ENCODE peak calls at places on chromosomes 1 and 21, in six cellular contexts. Q is right cardiac atrium, C is heart left ventricle, M is psoas muscle, G is suprapubic skin, V is DND-41. H is an unnamed sample.

GRCh38 chr1:61220531-61220930 is 138.2 kb downstream of the NFIA start:
- DNase-seq in Q (no peak), C (no peak), M (no peak), G (no peak), V (no peak), H (no peak)

GRCh38 chr1:150555198-150555970 is 6.2 kb downstream of the ADAMTSL4 start:
- DNase-seq in Q (no peak), C (no peak), M (no peak), G (no peak), V (no peak), H (no peak)

GRCh38 chr1:218971166-218971565 is 202.5 kb upstream of the LYPLAL1 start:
- DNase-seq in Q (no peak), C (no peak), M (no peak), G (no peak), V (no peak), H (no peak)

GRCh38 chr1:225746361-225747179 is 31.1 kb upstream of the SRP9 start:
- DNase-seq in Q (peak; percentile 86), C (peak; percentile 83), M (peak; percentile 60), G (peak; percentile 82), V (no peak), H (peak; percentile 88)

GRCh38 chr1:174408142-174408541 is 39.6 kb upstream of the GPR52 start:
- DNase-seq in Q (no peak), C (no peak), M (no peak), G (no peak), V (no peak), H (no peak)

GRCh38 chr1:172185206-172185605 is 235.3 kb upstream of the C1orf105 start:
- DNase-seq in Q (no peak), C (no peak), M (no peak), G (no peak), V (no peak), H (no peak)

GRCh38 chr21:38470762-38471161 is 27.5 kb downstream of the ERG start:
- DNase-seq in Q (no peak), C (no peak), M (no peak), G (no peak), V (no peak), H (no peak)

GRCh38 chr1:9561429-9561828 is 22.2 kb downstream of the SLC25A33 start:
- DNase-seq in Q (no peak), C (no peak), M (no peak), G (no peak), V (no peak), H (no peak)

GRCh38 chr1:241275981-241276380 is 81.0 kb downstream of the RGS7 start:
- DNase-seq in Q (no peak), C (no peak), M (no peak), G (no peak), V (no peak), H (no peak)

GRCh38 chr1:205948886-205949285 is 5.6 kb upstream of the SLC26A9 start:
- DNase-seq in Q (no peak), C (no peak), M (no peak), G (no peak), V (no peak), H (no peak)

GRCh38 chr1:52098139-52098871 is 42.2 kb downstream of the BTF3L4 start:
- DNase-seq in Q (no peak), C (no peak), M (no peak), G (no peak), V (no peak), H (no peak)

GRCh38 chr1:112852276-112852675 is 103.7 kb downstream of the SLC16A1 start:
- DNase-seq in Q (no peak), C (no peak), M (no peak), G (no peak), V (no peak), H (no peak)

GRCh38 chr1:41599912-41600311 is 115.4 kb upstream of the EDN2 start:
- DNase-seq in Q (no peak), C (no peak), M (no peak), G (no peak), V (no peak), H (no peak)

GRCh38 chr21:16624468-16625102 is 888.3 kb upstream of the CXADR start:
- DNase-seq in Q (no peak), C (peak; percentile 26), M (no peak), G (no peak), V (no peak), H (no peak)

GRCh38 chr21:15195104-15195503 is 130.3 kb upstream of the NRIP1 start:
- DNase-seq in Q (no peak), C (no peak), M (no peak), G (no peak), V (no peak), H (no peak)

GRCh38 chr1:70331962-70332361 is 22.6 kb downstream of the ANKRD13C start:
- DNase-seq in Q (no peak), C (no peak), M (no peak), G (no peak), V (no peak), H (no peak)

GRCh38 chr21:37367301-37367757 is 756 bp downstream of the DYRK1A start:
- DNase-seq in Q (no peak), C (no peak), M (no peak), G (no peak), V (no peak), H (no peak)

GRCh38 chr1:23356451-23356850 is 12.4 kb upstream of the HNRNPR start:
- DNase-seq in Q (no peak), C (no peak), M (no peak), G (no peak), V (no peak), H (no peak)

GRCh38 chr1:11156958-11157357 is 32.2 kb upstream of the ANGPTL7 start:
- DNase-seq in Q (no peak), C (no peak), M (no peak), G (no peak), V (no peak), H (no peak)

GRCh38 chr1:37442139-37442538 is 32.2 kb upstream of the ZC3H12A start:
- DNase-seq in Q (no peak), C (no peak), M (no peak), G (no peak), V (no peak), H (no peak)

GRCh38 chr1:39737546-39738169 is 1.0 kb upstream of the PPIE start:
- DNase-seq in Q (no peak), C (no peak), M (no peak), G (no peak), V (no peak), H (no peak)

GRCh38 chr1:67690018-67690363 is 5.0 kb downstream of the GADD45A start:
- DNase-seq in Q (no peak), C (no peak), M (no peak), G (no peak), V (no peak), H (no peak)

GRCh38 chr1:44084998-44085675 is 33.5 kb upstream of the KLF17 start:
- DNase-seq in Q (no peak), C (no peak), M (no peak), G (no peak), V (no peak), H (no peak)

GRCh38 chr1:236426215-236426614 is 32.1 kb downstream of the EDARADD start:
- DNase-seq in Q (no peak), C (no peak), M (no peak), G (no peak), V (no peak), H (no peak)

GRCh38 chr1:39470040-39470439 is 21.4 kb upstream of the BMP8A start:
- DNase-seq in Q (no peak), C (no peak), M (no peak), G (no peak), V (no peak), H (no peak)

DNA sequence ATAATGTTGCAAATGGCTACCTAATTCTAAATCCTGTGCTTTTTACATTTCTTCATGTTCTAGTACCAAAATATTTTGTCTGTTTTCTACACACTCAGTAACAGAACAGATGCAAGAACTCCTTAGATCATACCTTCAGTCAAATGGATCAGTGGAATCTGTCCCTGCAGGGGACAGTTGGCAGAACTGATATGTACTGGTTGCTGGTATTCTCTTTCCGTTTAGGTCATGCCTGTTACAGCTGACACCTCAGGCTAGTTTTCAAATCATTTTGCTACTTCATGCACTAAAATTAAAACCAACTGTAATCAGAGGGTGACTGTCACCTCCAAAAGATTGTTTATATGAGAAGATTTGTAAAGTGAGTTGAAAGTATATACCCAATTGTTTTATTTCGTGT is 109.2 kb downstream of the TNNI3K start:
- DNase-seq in Q (no peak), C (no peak), M (no peak), G (no peak), V (no peak), H (no peak)
- H3K4me1 ChIP-seq in Q (no peaks in the 10 kb centered on the region), C (no peaks in the 10 kb centered on the region), M (no peaks in the 10 kb centered on the region), G (no peaks in the 10 kb centered on the region), V (no peaks in the 10 kb centered on the region), H (no peaks in the 10 kb centered on the region)

DNA sequence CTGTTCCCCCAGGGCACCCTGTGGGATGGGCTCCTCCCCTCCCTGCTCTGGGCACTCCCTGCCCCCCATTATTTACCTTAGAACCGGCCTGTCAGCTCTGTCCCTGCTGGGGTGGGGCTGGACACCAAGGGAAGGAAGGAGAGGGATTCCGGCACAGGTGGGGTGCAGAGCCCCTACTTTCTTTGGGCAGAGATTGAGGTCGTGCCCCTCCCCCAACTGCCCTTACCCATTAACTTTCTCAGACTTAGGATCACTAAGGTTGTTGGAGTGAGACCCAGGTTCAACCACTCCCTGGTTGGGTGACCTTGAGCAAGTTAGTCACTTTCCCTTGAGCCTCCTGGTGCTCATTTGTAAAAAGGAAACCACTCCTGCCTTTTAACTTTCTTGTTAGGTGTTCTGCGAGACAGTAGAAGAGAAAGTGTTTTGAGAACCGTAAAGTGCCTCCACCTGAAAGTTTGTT is 57.0 kb upstream of the SYNC start:
- DNase-seq in Q (no peak), C (no peak), M (no peak), G (no peak), V (no peak), H (no peak)
- H3K4me1 ChIP-seq in Q (no peaks in the 10 kb centered on the region), C (peaks cover 8% of the 10 kb centered on the region), M (peaks cover 7% of the 10 kb centered on the region), G (peaks cover 86% of the 10 kb centered on the region), V (no peaks in the 10 kb centered on the region), H (peaks cover 9% of the 10 kb centered on the region)

GRCh38 chr1:155968670-155969069 is 9.7 kb downstream of the ARHGEF2 start:
- DNase-seq in Q (peak; percentile 76), C (peak; percentile 82), M (peak; percentile 78), G (no peak), V (no peak), H (no peak)

GRCh38 chr1:155969377-155969791 is 9.0 kb downstream of the ARHGEF2 start:
- DNase-seq in Q (peak; percentile 50), C (no peak), M (peak; percentile 55), G (no peak), V (no peak), H (no peak)

GRCh38 chr1:155966750-155967149 is 11.6 kb downstream of the ARHGEF2 start:
- DNase-seq in Q (peak; percentile 53), C (peak; percentile 44), M (no peak), G (no peak), V (no peak), H (no peak)

GRCh38 chr1:155966135-155966534 is 12.2 kb downstream of the ARHGEF2 start:
- DNase-seq in Q (no peak), C (no peak), M (no peak), G (no peak), V (no peak), H (no peak)

GRCh38 chr1:155967410-155968400 is 10.6 kb downstream of the ARHGEF2 start:
- DNase-seq in Q (peak; percentile 83), C (peak; percentile 73), M (no peak), G (no peak), V (no peak), H (no peak)
- H3K4me1 ChIP-seq in Q (peaks cover 41% of the 10 kb centered on the region), C (peaks cover 80% of the 10 kb centered on the region), M (peaks cover 66% of the 10 kb centered on the region), G (peaks cover 60% of the 10 kb centered on the region), V (peaks cover 10% of the 10 kb centered on the region), H (peaks cover 50% of the 10 kb centered on the region)

DNA sequence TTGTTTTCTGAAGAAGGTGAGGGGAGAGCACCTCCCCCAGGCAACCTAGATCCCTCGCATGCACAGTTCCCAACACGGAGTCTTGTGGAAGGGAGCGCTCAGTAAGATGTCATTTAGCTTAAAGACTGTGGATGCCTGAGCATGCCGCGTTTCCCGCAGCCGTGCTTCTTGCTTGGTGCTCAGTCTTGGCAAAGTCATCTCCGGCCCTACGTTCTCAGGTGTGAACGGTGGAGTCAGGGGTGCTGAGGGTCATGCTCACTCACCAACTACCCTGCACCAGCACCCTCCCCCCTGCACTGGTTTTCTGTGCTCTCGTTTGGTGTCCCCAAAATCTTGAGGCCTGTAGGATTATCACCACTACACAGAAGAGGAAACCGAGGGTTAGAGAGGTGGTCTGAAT is 202.1 kb downstream of the RHOU start:
- DNase-seq in Q (peak; percentile 55), C (no peak), M (no peak), G (no peak), V (no peak), H (no peak)
- H3K4me1 ChIP-seq in Q (peaks cover 10% of the 10 kb centered on the region), C (peaks cover 18% of the 10 kb centered on the region), M (peaks cover 16% of the 10 kb centered on the region), G (peaks cover 18% of the 10 kb centered on the region), V (peaks cover 5% of the 10 kb centered on the region), H (peaks cover 27% of the 10 kb centered on the region)

H was measured in ascending aorta.